ENCODE peak calls at places on chromosome 19, in four cellular contexts. D, E, N and F are unnamed samples. For H3K9me3, the result is how much of the 10 kb centered on the place peaks cover.

GRCh38 chr19:12841094-12841493 is 2.8 kb downstream of the MAST1 start:
- DNase-seq in D (peak), E (peak), N (peak), F (no peak)

GRCh38 chr19:16106121-16106520 is 5.6 kb upstream of the RAB8A start:
- DNase-seq in D (peak), E (no peak), N (peak), F (no peak)

GRCh38 chr19:8580710-8581281 is 3.6 kb upstream of the MYO1F start:
- DNase-seq in D (peak), E (peak), N (peak), F (peak)

GRCh38 chr19:9165256-9165655 is 13.5 kb upstream of the OR7D2 start:
- DNase-seq in D (no peak), E (no peak), N (no peak), F (no peak)

GRCh38 chr19:50859849-50860248 is 5.1 kb downstream of the KLK3 start:
- DNase-seq in D (no peak), E (no peak), N (no peak), F (no peak)

GRCh38 chr19:10219678-10220077 is 11.5 kb downstream of the S1PR2 start:
- DNase-seq in D (peak), E (no peak), N (peak), F (peak)

GRCh38 chr19:49335071-49335783 is at the start of gene CD37:
- DNase-seq in D (no peak), E (no peak), N (peak), F (peak)

GRCh38 chr19:42023121-42023942 is 29.3 kb upstream of the ATP1A3 start:
- DNase-seq in D (peak), E (no peak), N (peak), F (no peak)

GRCh38 chr19:1370579-1371361 is 12.9 kb upstream of the NDUFS7 start:
- DNase-seq in D (no peak), E (no peak), N (no peak), F (no peak)

GRCh38 chr19:46017874-46018675 is 4.8 kb downstream of the PGLYRP1 start:
- DNase-seq in D (no peak), E (no peak), N (no peak), F (no peak)

GRCh38 chr19:2049741-2050348 is 1.2 kb downstream of the MKNK2 start:
- DNase-seq in D (peak), E (peak), N (peak), F (no peak)

GRCh38 chr19:29381353-29382203 is 144.2 kb upstream of the VSTM2B start:
- DNase-seq in D (no peak), E (peak), N (no peak), F (no peak)

GRCh38 chr19:29378543-29379105 is 147.2 kb upstream of the VSTM2B start:
- DNase-seq in D (no peak), E (no peak), N (no peak), F (no peak)

GRCh38 chr19:29379257-29379986 is 146.4 kb upstream of the VSTM2B start:
- DNase-seq in D (no peak), E (no peak), N (no peak), F (no peak)

GRCh38 chr19:29378126-29378525 is 147.7 kb upstream of the VSTM2B start:
- DNase-seq in D (no peak), E (no peak), N (no peak), F (no peak)

GRCh38 chr19:29380581-29380980 is 145.2 kb upstream of the VSTM2B start:
- DNase-seq in D (no peak), E (peak), N (no peak), F (no peak)
- H3K9me3 ChIP-seq in D (under half), E (under half), N (under half), F (under half)

DNA sequence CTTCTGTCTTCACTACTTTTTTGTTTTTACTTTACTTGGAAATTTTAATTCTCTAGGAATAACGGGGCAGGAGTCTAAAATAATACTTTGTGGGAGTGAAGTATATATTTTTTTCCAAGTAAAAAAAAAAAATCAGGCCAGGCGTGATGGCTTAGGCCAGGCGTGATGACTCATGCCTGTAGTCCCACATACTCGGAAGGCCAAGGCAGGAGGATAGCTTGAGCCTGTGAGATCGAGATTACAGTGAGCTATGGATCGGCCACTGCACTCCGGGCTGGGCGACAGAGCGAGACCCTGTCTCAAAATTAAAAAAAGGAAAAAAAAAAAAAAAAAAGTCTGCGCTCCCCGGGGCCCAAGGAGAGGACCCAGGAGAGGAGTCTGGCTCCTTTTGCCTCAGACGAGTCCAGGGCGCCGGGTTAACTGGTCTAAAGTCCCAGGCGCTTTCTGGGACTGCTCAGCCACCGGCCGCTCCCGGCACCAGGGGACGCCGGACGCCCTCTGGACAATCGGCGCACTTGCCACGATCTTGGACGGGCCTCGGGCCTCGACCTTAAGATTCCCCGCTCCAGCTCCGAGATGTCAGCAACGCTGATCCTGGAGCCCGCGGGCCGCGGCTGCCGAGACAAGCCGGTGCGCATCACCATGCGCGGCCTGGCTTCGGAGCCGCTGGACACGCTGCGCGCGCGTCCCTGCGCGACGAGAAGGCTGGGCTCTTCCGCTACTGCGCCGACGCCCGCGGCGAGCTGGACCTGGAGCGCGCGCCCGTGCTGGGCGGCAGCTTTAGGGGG is 2.7 kb upstream of the ZFP82 start:
- DNase-seq in D (peak), E (peak), N (no peak), F (no peak)
- H3K9me3 ChIP-seq in D (under half), E (under half), N (under half), F (under half)

DNA sequence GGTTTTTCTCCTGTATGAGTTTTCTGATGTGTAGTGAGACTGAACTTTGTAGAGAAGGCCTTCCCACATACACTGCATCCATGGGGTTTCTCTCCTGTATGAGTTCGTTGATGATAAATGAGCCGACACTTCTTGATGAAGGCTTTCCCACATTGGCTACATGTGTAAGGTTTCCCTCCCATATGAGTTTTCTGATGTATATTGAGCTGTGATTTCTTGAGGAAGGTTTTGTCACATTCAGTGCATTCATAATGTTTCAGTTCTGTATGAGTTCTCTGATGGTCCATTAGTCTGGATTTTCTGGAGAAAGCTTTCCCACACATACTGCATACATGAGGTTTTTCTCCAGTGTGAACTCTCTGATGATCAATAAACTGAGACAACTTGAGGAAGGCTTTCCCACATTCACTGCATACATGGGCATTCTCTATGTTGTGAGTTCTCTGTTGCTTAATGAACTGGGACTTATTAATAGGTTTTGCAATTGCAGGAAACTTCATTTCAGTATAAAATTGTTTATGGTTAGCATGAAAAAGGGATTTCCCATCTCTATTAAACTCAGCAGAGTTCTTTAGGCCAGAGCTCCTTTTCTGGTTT is 7.5 kb upstream of the ZNF350 start:
- DNase-seq in D (peak), E (no peak), N (no peak), F (no peak)
- H3K9me3 ChIP-seq in D (under half), E (under half), N (half or more), F (half or more)

DNA sequence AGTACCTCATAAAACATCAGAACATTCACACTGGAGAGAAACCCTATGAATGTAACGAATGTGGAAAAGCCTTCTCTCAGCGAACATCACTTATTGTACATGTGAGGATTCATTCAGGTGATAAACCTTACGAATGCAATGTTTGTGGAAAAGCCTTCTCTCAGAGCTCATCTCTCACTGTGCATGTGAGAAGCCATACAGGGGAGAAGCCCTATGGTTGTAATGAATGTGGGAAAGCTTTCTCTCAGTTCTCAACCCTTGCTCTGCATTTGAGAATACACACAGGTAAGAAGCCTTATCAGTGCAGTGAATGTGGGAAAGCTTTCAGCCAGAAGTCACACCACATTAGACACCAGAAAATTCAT is 22.0 kb downstream of the ZNF146 start:
- DNase-seq in D (no peak), E (no peak), N (no peak), F (no peak)
- H3K9me3 ChIP-seq in D (under half), E (under half), N (half or more), F (half or more)